ENCODE peak calls at places on chromosomes 2 and 18, in six cellular contexts. C is effector memory CD4-positive, alpha-beta T cell; G is heart right ventricle; X is A673; B is naive thymus-derived CD4-positive, alpha-beta T cell; P is fibroblast of lung. Z is an unnamed sample.

GRCh38 chr18:70454705-70455322 is 166.0 kb downstream of the SOCS6 start:
- DNase-seq in C (no peak), G (peak; percentile 31), X (peak; percentile 77), B (peak; percentile 35), P (peak; percentile 61), Z (no peak)

GRCh38 chr2:239942090-239942489 is 83.1 kb downstream of the NDUFA10 start:
- DNase-seq in C (no peak), G (no peak), X (no peak), B (no peak), P (no peak), Z (no peak)

GRCh38 chr2:67399831-67400489 is 2.8 kb downstream of the ETAA1 start:
- DNase-seq in C (no peak), G (no peak), X (peak; percentile 54), B (no peak), P (peak; percentile 71), Z (no peak)

GRCh38 chr2:146158072-146158674 is 1638.3 kb upstream of the ZEB2 start:
- DNase-seq in C (no peak), G (no peak), X (no peak), B (no peak), P (no peak), Z (no peak)

GRCh38 chr18:43314931-43315330 is 37.6 kb upstream of the SYT4 start:
- DNase-seq in C (no peak), G (no peak), X (no peak), B (no peak), P (peak; percentile 40), Z (no peak)

GRCh38 chr2:45669109-45669508 is 17.6 kb downstream of the PRKCE start:
- DNase-seq in C (no peak), G (no peak), X (no peak), B (no peak), P (peak; percentile 89), Z (no peak)

GRCh38 chr2:179749210-179749609 is 112.2 kb downstream of the ZNF385B start:
- DNase-seq in C (no peak), G (no peak), X (no peak), B (no peak), P (peak; percentile 24), Z (no peak)

GRCh38 chr18:34977787-34978532 is 63.3 kb upstream of the MAPRE2 start:
- DNase-seq in C (no peak), G (peak; percentile 19), X (peak; percentile 49), B (peak; percentile 34), P (no peak), Z (peak; percentile 75)

GRCh38 chr2:43898134-43898957 is 59.6 kb downstream of the ABCG8 start:
- DNase-seq in C (no peak), G (no peak), X (peak; percentile 71), B (no peak), P (no peak), Z (no peak)

GRCh38 chr2:177171418-177171865 is 41.2 kb upstream of the HNRNPA3 start:
- DNase-seq in C (no peak), G (no peak), X (no peak), B (no peak), P (peak; percentile 36), Z (no peak)

GRCh38 chr2:126359494-126359893 is 296.5 kb upstream of the GYPC start:
- DNase-seq in C (no peak), G (no peak), X (peak; percentile 47), B (peak; percentile 14), P (no peak), Z (no peak)

GRCh38 chr2:201886504-201886903 is 80.2 kb downstream of the CDK15 start:
- DNase-seq in C (no peak), G (no peak), X (peak; percentile 63), B (no peak), P (peak; percentile 72), Z (no peak)

GRCh38 chr2:15705839-15706386 is 114.2 kb downstream of the DDX1 start:
- DNase-seq in C (no peak), G (no peak), X (no peak), B (no peak), P (no peak), Z (no peak)

GRCh38 chr18:9535430-9535972 is 60.2 kb downstream of the RALBP1 start:
- DNase-seq in C (no peak), G (no peak), X (peak; percentile 50), B (no peak), P (peak; percentile 85), Z (no peak)

GRCh38 chr2:156099382-156099781 is 233.1 kb downstream of the NR4A2 start:
- DNase-seq in C (no peak), G (no peak), X (no peak), B (no peak), P (no peak), Z (no peak)

GRCh38 chr2:239540174-239540573 is 139.4 kb upstream of the HDAC4 start:
- DNase-seq in C (no peak), G (no peak), X (no peak), B (no peak), P (no peak), Z (no peak)

GRCh38 chr2:141554810-141555209 is 576.0 kb downstream of the LRP1B start:
- DNase-seq in C (no peak), G (no peak), X (peak; percentile 74), B (no peak), P (peak; percentile 41), Z (no peak)

GRCh38 chr2:50930726-50931125 is 101.2 kb downstream of the NRXN1 start:
- DNase-seq in C (no peak), G (no peak), X (no peak), B (no peak), P (no peak), Z (no peak)

GRCh38 chr18:46727177-46727576 is 29.7 kb downstream of the ST8SIA5 start:
- DNase-seq in C (no peak), G (no peak), X (no peak), B (no peak), P (no peak), Z (no peak)

GRCh38 chr2:182393361-182393760 is 33.5 kb downstream of the PDE1A start:
- DNase-seq in C (no peak), G (no peak), X (no peak), B (no peak), P (no peak), Z (no peak)

GRCh38 chr18:58928401-58928800 is 63.7 kb downstream of the ZNF532 start:
- DNase-seq in C (no peak), G (no peak), X (no peak), B (no peak), P (no peak), Z (no peak)

GRCh38 chr2:215870088-215870490 is 143.3 kb downstream of the MREG start:
- DNase-seq in C (no peak), G (peak; percentile 22), X (peak; percentile 49), B (no peak), P (peak; percentile 68), Z (no peak)

GRCh38 chr18:26057208-26057821 is 33.1 kb downstream of the SS18 start:
- DNase-seq in C (no peak), G (peak; percentile 8), X (no peak), B (no peak), P (peak; percentile 69), Z (no peak)

GRCh38 chr2:118430510-118431187 is 342.4 kb downstream of the INSIG2 start:
- DNase-seq in C (no peak), G (no peak), X (no peak), B (no peak), P (peak; percentile 85), Z (no peak)

GRCh38 chr18:46338761-46339160 is 234.6 kb downstream of the HAUS1 start:
- DNase-seq in C (no peak), G (no peak), X (no peak), B (no peak), P (no peak), Z (no peak)

GRCh38 chr2:20164734-20165242 is 60.1 kb downstream of the SDC1 start:
- DNase-seq in C (no peak), G (no peak), X (no peak), B (no peak), P (peak; percentile 70), Z (no peak)

GRCh38 chr2:201357216-201357615 is at the start of gene FLACC1:
- DNase-seq in C (no peak), G (peak; percentile 77), X (peak; percentile 35), B (no peak), P (peak; percentile 61), Z (no peak)

GRCh38 chr2:112622528-112622849 is 23.2 kb upstream of the SLC20A1 start:
- DNase-seq in C (no peak), G (no peak), X (peak; percentile 59), B (no peak), P (peak; percentile 97), Z (no peak)
- H3K27ac ChIP-seq in C (no peak overlapping the region), G (no peak overlapping the region), X (no peak overlapping the region), B (no peak overlapping the region), P (peak overlapping the region; percentile 94), Z (no peak overlapping the region)

DNA sequence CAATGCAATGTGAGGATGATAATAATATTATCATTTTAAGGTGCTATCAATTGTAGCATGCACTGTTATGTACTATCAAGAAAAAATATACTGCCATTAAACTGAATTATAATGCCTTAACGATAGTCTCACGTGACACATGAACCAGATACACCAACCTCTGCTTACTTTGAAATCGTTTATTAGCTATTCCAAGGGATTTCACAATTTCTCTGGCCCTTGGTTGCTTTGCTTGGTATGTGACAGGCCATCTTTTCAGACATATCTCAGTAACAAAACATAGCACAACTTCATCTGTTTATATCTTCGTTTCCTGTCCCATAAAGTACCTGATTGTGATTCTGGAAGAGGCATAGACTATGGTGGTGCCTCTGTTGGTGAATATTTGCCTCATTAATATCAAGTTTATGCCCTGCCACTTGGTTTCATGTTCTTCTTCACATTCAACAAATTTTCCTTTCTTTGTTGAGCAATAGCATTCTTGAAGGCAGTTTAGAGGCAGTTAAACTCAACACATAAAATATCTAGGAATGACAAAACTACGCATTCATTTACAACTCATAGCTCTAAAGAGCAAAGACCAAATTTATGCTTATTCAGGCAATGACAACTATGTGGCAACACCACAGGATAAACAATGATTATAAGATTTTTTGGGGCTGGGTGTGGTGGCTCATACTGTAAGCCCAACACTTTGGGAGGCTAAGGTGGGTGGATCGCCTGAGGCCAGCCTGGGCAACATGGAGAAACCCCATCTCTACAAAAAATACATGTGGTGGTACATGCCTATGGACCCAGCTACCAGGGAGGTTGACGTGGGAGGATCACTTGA is 84.4 kb downstream of the MCFD2 start:
- DNase-seq in C (no peak), G (no peak), X (no peak), B (no peak), P (peak; percentile 64), Z (no peak)
- H3K4me3 ChIP-seq in C (no peak overlapping the region), G (no peak overlapping the region), X (no peak overlapping the region), B (no peak overlapping the region), P (no peak overlapping the region), Z (no peak overlapping the region)

DNA sequence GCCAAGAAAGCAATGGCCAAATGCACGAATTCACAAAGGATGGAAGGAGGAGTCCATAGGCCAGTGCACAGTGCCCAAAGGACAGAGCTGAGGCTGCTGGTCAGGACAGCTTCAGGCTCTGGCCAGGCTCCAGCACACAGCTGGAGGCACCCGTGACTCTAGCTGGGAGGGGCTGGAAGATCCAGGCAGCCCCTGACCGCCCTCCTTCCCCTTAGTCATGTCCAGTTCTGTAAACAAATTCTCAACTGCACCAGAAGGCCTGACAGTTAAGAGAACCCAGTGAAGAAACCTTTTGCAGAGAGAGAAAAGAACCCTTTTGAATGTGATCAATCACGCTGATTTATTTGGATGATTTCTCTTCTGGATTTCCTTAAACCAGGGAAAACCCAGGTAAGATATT is 7.7 kb upstream of the YWHAQ start:
- DNase-seq in C (no peak), G (peak; percentile 81), X (no peak), B (no peak), P (peak; percentile 92), Z (no peak)
- H3K27ac ChIP-seq in C (no peak overlapping the region), G (peak overlapping the region; percentile 36), X (no peak overlapping the region), B (no peak overlapping the region), P (peak overlapping the region; percentile 48), Z (no peak overlapping the region)

DNA sequence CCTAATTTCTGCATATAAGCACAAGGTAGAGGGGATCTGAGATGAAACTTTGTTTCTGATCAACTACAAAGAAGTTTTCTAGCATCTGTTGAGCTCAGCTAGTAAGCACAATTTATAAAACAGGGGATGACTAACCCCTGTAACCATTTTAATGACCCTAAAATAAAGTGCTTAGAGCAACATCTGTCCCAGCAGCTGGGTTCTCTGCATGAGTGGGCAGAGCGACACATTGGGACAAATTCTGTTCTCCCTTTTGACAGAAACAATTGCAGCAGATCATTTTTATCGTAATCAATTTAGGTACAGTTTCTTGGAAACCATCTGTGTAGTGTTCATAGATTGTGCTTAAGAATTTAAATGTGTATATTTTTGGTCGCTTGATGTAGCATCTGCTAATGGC is 678.0 kb downstream of the RNF144A start:
- DNase-seq in C (no peak), G (no peak), X (peak; percentile 36), B (no peak), P (no peak), Z (no peak)
- H3K4me3 ChIP-seq in C (no peak overlapping the region), G (no peak overlapping the region), X (no peak overlapping the region), B (no peak overlapping the region), P (no peak overlapping the region), Z (no peak overlapping the region)